ENCODE peak calls at places on chromosome 15, in seven cellular contexts. V, R, P, N, L, Y and X are unnamed samples.
A peak's percentile ranks its signal among the peaks of the same experiment; 100 is the strongest.

GRCh38 chr15:84949043-84949442 is 32.6 kb upstream of the PDE8A start:
- DNase-seq in R (no peak), N (no peak), V (no peak), P (peak; percentile 13), Y (no peak), L (no peak), X (no peak)

GRCh38 chr15:58762731-58763130 is 8.4 kb upstream of the MINDY2 start:
- DNase-seq in Y (no peak), P (no peak), L (no peak), N (no peak), V (no peak), R (no peak), X (no peak)

GRCh38 chr15:96361309-96362000 is 31.0 kb downstream of the NR2F2 start:
- DNase-seq in R (no peak), P (no peak), V (no peak), Y (peak; percentile 82), L (no peak), N (peak; percentile 35), X (no peak)

GRCh38 chr15:42731461-42731860 is 5.5 kb downstream of the CDAN1 start:
- DNase-seq in P (no peak), N (no peak), L (no peak), R (no peak), V (no peak), Y (no peak), X (no peak)

GRCh38 chr15:76380249-76380648 is 43.7 kb downstream of the ISL2 start:
- DNase-seq in L (no peak), R (no peak), Y (no peak), P (no peak), N (no peak), V (no peak), X (no peak)

GRCh38 chr15:63752075-63752684 is 81.6 kb downstream of the HERC1 start:
- DNase-seq in N (peak; percentile 54), V (peak; percentile 28), R (peak; percentile 25), L (no peak), P (no peak), Y (no peak), X (no peak)

GRCh38 chr15:25787855-25788521 is 75.1 kb downstream of the ATP10A start:
- DNase-seq in V (no peak), L (no peak), N (no peak), P (peak; percentile 85), Y (no peak), R (peak; percentile 21), X (peak; percentile 29)

GRCh38 chr15:26641144-26641543 is 131.7 kb downstream of the GABRB3 start:
- DNase-seq in V (no peak), R (no peak), N (no peak), Y (no peak), P (no peak), L (no peak), X (no peak)

GRCh38 chr15:67174864-67175573 is 79.4 kb downstream of the AAGAB start:
- DNase-seq in R (no peak), L (no peak), N (peak; percentile 58), V (peak; percentile 44), Y (no peak), P (peak; percentile 58), X (no peak)

GRCh38 chr15:88653200-88654064 is 14.6 kb downstream of the ISG20 start:
- DNase-seq in L (peak; percentile 86), Y (peak; percentile 35), N (peak; percentile 59), P (peak; percentile 53), R (no peak), V (no peak), X (no peak)
- H3K4me1 ChIP-seq in L (peaks cover 10% of the 10 kb centered on the region), Y (peaks cover 19% of the 10 kb centered on the region), N (peaks cover 6% of the 10 kb centered on the region), P (no peaks in the 10 kb centered on the region), R (peaks cover 17% of the 10 kb centered on the region), V (peaks cover 27% of the 10 kb centered on the region), X (peaks cover 17% of the 10 kb centered on the region)

GRCh38 chr15:73321496-73322344 is 47.0 kb downstream of the HCN4 start:
- DNase-seq in V (no peak), N (no peak), R (no peak), Y (no peak), L (no peak), P (peak; percentile 45), X (no peak)
- TF ChIP-seq POLR2AphosphoS5 in V (no peak), N (no peak), R (no peak), Y (no peak), L (no peak), P (no peak), X (no peak)

GRCh38 chr15:49169880-49170597 is at the start of gene GALK2:
- DNase-seq in P (peak; percentile 94), R (peak; percentile 92), V (peak; percentile 89), L (peak; percentile 94), Y (peak; percentile 87), N (peak; percentile 80), X (peak; percentile 90)
- TF ChIP-seq EP300 in P (no peak), R (no peak), V (no peak), L (no peak), Y (no peak), N (no peak), X (no peak)

GRCh38 chr15:70289191-70289955 is 191.7 kb upstream of the TLE3 start:
- DNase-seq in Y (no peak), N (no peak), L (no peak), V (peak; percentile 87), P (peak; percentile 77), R (no peak), X (no peak)
- H3K4me1 ChIP-seq in Y (peaks cover 7% of the 10 kb centered on the region), N (no peaks in the 10 kb centered on the region), L (peaks cover 21% of the 10 kb centered on the region), V (peaks cover 38% of the 10 kb centered on the region), P (peaks cover 34% of the 10 kb centered on the region), R (peaks cover 6% of the 10 kb centered on the region), X (peaks cover 26% of the 10 kb centered on the region)

GRCh38 chr15:38253448-38253847 is 812 bp downstream of the SPRED1 start:
- DNase-seq in R (peak; percentile 13), V (no peak), N (no peak), Y (no peak), L (no peak), P (no peak), X (no peak)
- TF ChIP-seq POLR2AphosphoS5 in R (peak; percentile 49), V (peak; percentile 46), N (peak; percentile 60), Y (no peak), L (no peak), P (no peak), X (no peak)

DNA sequence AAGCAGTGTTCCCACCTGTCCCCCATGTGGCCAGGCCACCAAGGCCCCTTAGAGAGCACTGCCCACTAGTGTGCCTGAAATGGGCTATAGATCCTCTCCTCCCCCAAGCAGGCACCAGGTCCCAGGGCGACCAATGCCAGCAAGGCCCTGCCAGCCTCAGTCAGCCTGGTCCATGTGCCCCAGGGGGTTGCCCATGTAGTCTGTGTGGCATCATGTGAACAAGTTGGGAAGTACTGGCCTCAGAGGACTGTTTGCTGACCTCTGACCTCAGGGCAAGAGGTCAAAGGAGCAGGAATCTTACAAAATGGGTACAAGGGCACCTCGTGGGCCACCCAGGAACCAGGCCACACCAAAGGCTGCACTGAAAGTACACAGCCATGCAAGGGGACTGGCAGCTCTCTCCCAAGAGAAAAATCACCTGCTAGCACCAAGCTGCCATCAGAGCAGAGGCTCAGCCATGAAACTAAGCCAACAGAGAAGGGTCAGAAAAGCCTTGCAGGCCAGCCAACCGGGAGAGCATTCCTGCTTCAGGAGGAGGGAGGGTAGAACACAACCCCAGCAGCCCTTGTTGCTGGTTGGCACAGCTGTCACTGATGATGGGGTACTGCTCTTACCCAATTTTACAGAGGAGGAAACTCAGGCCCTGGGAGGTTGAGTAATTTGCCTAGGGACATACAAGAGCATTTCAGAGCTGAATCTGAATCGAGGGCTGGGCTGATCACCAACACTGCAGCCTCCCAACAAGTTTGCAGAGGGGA is 5.2 kb upstream of the FURIN start:
- DNase-seq in V (no peak), L (no peak), N (no peak), R (no peak), P (no peak), Y (no peak), X (no peak)
- TF ChIP-seq EP300 in V (no peak), L (no peak), N (no peak), R (no peak), P (no peak), Y (no peak), X (no peak)

DNA sequence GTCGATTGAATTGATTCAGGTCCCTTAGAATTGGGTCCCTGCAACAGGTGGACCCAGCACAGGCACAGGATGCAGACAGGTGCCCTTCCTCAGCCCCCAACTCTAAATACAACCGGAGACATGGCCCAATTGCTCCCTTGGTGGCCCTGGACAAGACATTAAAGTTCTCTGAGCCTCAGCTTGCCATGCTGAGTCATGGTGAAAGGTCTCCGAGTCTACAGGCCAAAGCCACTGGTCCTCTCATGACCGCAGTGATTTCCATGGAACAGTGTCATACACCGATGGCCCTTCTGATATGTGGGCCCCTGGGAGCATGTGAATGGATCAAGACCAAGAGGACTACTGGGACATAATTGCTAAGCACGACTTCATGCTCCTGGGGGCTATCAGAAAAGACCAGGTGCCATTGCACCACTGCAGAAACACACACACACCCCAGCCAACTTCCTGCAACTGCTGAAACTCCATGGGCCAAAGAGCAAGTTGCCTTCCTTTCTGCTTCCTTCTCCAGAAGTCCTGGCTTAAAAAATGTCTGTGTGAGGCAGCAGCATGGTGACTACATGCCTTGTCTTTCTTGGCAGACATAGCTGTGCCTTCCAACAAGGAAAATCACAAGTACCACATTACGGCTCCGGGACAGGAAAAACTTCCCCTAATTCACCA is 38.8 kb downstream of the TBC1D2B start:
- DNase-seq in R (no peak), L (no peak), P (no peak), N (no peak), Y (no peak), V (no peak), X (no peak)
- H3K4me1 ChIP-seq in R (peaks cover 57% of the 10 kb centered on the region), L (peaks cover 43% of the 10 kb centered on the region), P (peaks cover 28% of the 10 kb centered on the region), N (no peaks in the 10 kb centered on the region), Y (peaks cover 3% of the 10 kb centered on the region), V (peaks cover 56% of the 10 kb centered on the region), X (peaks cover 63% of the 10 kb centered on the region)